ENCODE peak calls at places on chromosomes 16 and 17, in four cellular contexts. J, P, N and T are unnamed samples.

GRCh38 chr17:60157487-60158040 is 7.8 kb downstream of the CA4 start:
- DNase-seq in J (no peak), P (no peak), N (peak), T (no peak)

GRCh38 chr17:21278304-21279197 is 6.0 kb upstream of the MAP2K3 start:
- DNase-seq in J (peak), P (no peak), N (no peak), T (no peak)

GRCh38 chr16:9844361-9844760 is 337.9 kb downstream of the GRIN2A start:
- DNase-seq in J (no peak), P (no peak), N (no peak), T (peak)

GRCh38 chr16:76932541-76933211 is 258.3 kb upstream of the MON1B start:
- DNase-seq in J (peak), P (no peak), N (no peak), T (peak)

GRCh38 chr16:30369091-30369937 is 980 bp downstream of the TBC1D10B start:
- DNase-seq in J (no peak), P (no peak), N (no peak), T (no peak)

GRCh38 chr17:27793168-27793905 is 7.0 kb downstream of the NOS2 start:
- DNase-seq in J (no peak), P (no peak), N (peak), T (peak)

GRCh38 chr16:49419016-49419415 is 45.4 kb downstream of the C16orf78 start:
- DNase-seq in J (no peak), P (no peak), N (no peak), T (no peak)

GRCh38 chr16:1288813-1289479 is 20.5 kb upstream of the UBE2I start:
- DNase-seq in J (no peak), P (no peak), N (peak), T (no peak)

GRCh38 chr17:59432657-59433056 is 101.2 kb downstream of the YPEL2 start:
- DNase-seq in J (no peak), P (no peak), N (no peak), T (no peak)